ENCODE peak calls at places on chromosomes 7 and 10, in four cellular contexts. One of them, this sample, is unnamed.

GRCh38 chr7:77467453-77467852 is 51.3 kb upstream of the GSAP start:
- DNase-seq in IMR-90: no peak
- DNase-seq in mesendoderm: no peak
- DNase-seq in H1: no peak
- DNase-seq in this sample: no peak

GRCh38 chr10:101289541-101289940 is 60.3 kb upstream of the LBX1 start:
- DNase-seq in IMR-90: no peak
- DNase-seq in mesendoderm: no peak
- DNase-seq in H1: no peak
- DNase-seq in this sample: peak

GRCh38 chr10:119919823-119920222 is 27.3 kb downstream of the SEC23IP start:
- DNase-seq in H1: no peak
- DNase-seq in IMR-90: no peak
- DNase-seq in mesendoderm: no peak
- DNase-seq in this sample: no peak

GRCh38 chr10:69494626-69495558 is 43.6 kb downstream of the TSPAN15 start:
- DNase-seq in H1: no peak
- DNase-seq in IMR-90: no peak
- DNase-seq in mesendoderm: no peak
- DNase-seq in this sample: no peak

GRCh38 chr10:24331457-24331856 is 122.5 kb downstream of the KIAA1217 start:
- DNase-seq in mesendoderm: peak
- DNase-seq in H1: peak
- DNase-seq in IMR-90: peak
- DNase-seq in this sample: no peak

GRCh38 chr7:116786791-116787443 is 75.5 kb upstream of the CAPZA2 start:
- DNase-seq in H1: no peak
- DNase-seq in IMR-90: peak
- DNase-seq in mesendoderm: peak
- DNase-seq in this sample: no peak

GRCh38 chr10:131177431-131178327 is 133.8 kb downstream of the TCERG1L start:
- DNase-seq in IMR-90: no peak
- DNase-seq in mesendoderm: no peak
- DNase-seq in H1: peak
- DNase-seq in this sample: peak

GRCh38 chr10:45375716-45376231 is 1.8 kb downstream of the ALOX5 start:
- DNase-seq in mesendoderm: no peak
- DNase-seq in H1: no peak
- DNase-seq in IMR-90: no peak
- DNase-seq in this sample: no peak

GRCh38 chr10:70174058-70174741 is 3.9 kb upstream of the SAR1A start:
- DNase-seq in H1: no peak
- DNase-seq in mesendoderm: no peak
- DNase-seq in IMR-90: no peak
- DNase-seq in this sample: no peak

GRCh38 chr7:124022551-124022950 is 10.3 kb downstream of the TMEM229A start:
- DNase-seq in IMR-90: no peak
- DNase-seq in mesendoderm: no peak
- DNase-seq in H1: no peak
- DNase-seq in this sample: no peak

GRCh38 chr10:131849591-131850489 is 51.0 kb upstream of the PPP2R2D start:
- DNase-seq in IMR-90: no peak
- DNase-seq in mesendoderm: no peak
- DNase-seq in H1: no peak
- DNase-seq in this sample: peak

GRCh38 chr10:29295813-29296212 is 6.9 kb downstream of the LYZL1 start:
- DNase-seq in mesendoderm: no peak
- DNase-seq in H1: no peak
- DNase-seq in IMR-90: no peak
- DNase-seq in this sample: no peak

GRCh38 chr10:131396108-131397010 is 84.8 kb upstream of the TCERG1L start:
- DNase-seq in mesendoderm: peak
- DNase-seq in IMR-90: no peak
- DNase-seq in H1: no peak
- DNase-seq in this sample: no peak

GRCh38 chr7:131157530-131158243 is 170.0 kb upstream of the MKLN1 start:
- DNase-seq in IMR-90: peak
- DNase-seq in mesendoderm: no peak
- DNase-seq in H1: peak
- DNase-seq in this sample: no peak

GRCh38 chr10:98262571-98262970 is 5.4 kb downstream of the LOXL4 start:
- DNase-seq in mesendoderm: peak
- DNase-seq in H1: no peak
- DNase-seq in IMR-90: peak
- DNase-seq in this sample: peak

GRCh38 chr10:79146611-79147130 is 77.9 kb downstream of the ZMIZ1 start:
- DNase-seq in mesendoderm: no peak
- DNase-seq in IMR-90: peak
- DNase-seq in H1: no peak
- DNase-seq in this sample: no peak

GRCh38 chr10:9238041-9238440 is 1183.6 kb downstream of the GATA3 start:
- DNase-seq in H1: no peak
- DNase-seq in mesendoderm: no peak
- DNase-seq in IMR-90: no peak
- DNase-seq in this sample: no peak

GRCh38 chr7:29609162-29610030 is 45.8 kb downstream of the PRR15 start:
- DNase-seq in H1: peak
- DNase-seq in mesendoderm: peak
- DNase-seq in IMR-90: no peak
- DNase-seq in this sample: peak

GRCh38 chr7:74207586-74207985 is 2.2 kb upstream of the LAT2 start:
- DNase-seq in H1: no peak
- DNase-seq in mesendoderm: no peak
- DNase-seq in IMR-90: no peak
- DNase-seq in this sample: no peak

GRCh38 chr10:132311338-132311939 is 3.7 kb upstream of the STK32C start:
- DNase-seq in mesendoderm: peak
- DNase-seq in IMR-90: no peak
- DNase-seq in H1: no peak
- DNase-seq in this sample: peak

GRCh38 chr10:90644165-90644564 is 213.7 kb downstream of the HTR7 start:
- DNase-seq in H1: no peak
- DNase-seq in mesendoderm: no peak
- DNase-seq in IMR-90: no peak
- DNase-seq in this sample: no peak

GRCh38 chr10:77925410-77925794 is 1.2 kb downstream of the DLG5 start:
- DNase-seq in mesendoderm: peak
- DNase-seq in H1: no peak
- DNase-seq in IMR-90: peak
- DNase-seq in this sample: no peak

GRCh38 chr7:732094-732541 is 5.0 kb upstream of the PRKAR1B start:
- DNase-seq in H1: no peak
- DNase-seq in mesendoderm: no peak
- DNase-seq in IMR-90: no peak
- DNase-seq in this sample: peak

GRCh38 chr7:30163231-30163894 is 28.6 kb downstream of the MTURN start:
- DNase-seq in IMR-90: no peak
- DNase-seq in H1: no peak
- DNase-seq in mesendoderm: no peak
- DNase-seq in this sample: no peak

GRCh38 chr10:48614481-48615383 is 9.9 kb upstream of the ARHGAP22 start:
- DNase-seq in IMR-90: peak
- DNase-seq in mesendoderm: peak
- DNase-seq in H1: peak
- DNase-seq in this sample: no peak

GRCh38 chr10:89278034-89278535 is 23.8 kb upstream of the IFIT2 start:
- DNase-seq in H1: no peak
- DNase-seq in mesendoderm: peak
- DNase-seq in IMR-90: peak
- DNase-seq in this sample: no peak

GRCh38 chr10:132326925-132327324 is 5.1 kb upstream of the LRRC27 start:
- DNase-seq in mesendoderm: no peak
- DNase-seq in IMR-90: no peak
- DNase-seq in H1: no peak
- DNase-seq in this sample: no peak

DNA sequence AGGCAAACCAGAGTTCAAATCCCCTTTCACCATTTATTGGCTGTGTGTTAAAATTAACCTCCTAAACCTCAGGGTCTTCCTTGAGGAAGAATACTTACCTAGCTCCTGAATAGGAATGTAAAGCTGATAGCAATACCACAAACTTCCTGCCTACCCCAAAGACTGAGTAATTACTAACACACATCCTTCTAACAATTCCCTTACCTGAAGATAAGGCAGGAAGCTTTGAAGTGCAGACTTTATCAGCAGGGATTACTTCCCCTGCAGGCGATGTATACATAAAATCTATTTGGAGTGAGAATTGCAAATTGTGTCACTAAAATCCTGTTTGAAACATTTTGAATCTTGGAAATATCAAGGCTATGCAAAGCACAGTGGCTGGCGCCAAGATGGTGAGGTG is 21.2 kb downstream of the EVX1 start:
- DNase-seq in IMR-90: no peak
- DNase-seq in mesendoderm: peak
- DNase-seq in H1: no peak
- DNase-seq in this sample: no peak
- H3K56ac ChIP-seq in IMR-90: no peak
- H3K56ac ChIP-seq in mesendoderm: peak
- H3K56ac ChIP-seq in H1: no peak
- H3K56ac ChIP-seq in this sample: no peak

GRCh38 chr7:19290066-19290465 is 144.8 kb upstream of the FERD3L start:
- DNase-seq in mesendoderm: no peak
- DNase-seq in H1: no peak
- DNase-seq in IMR-90: no peak
- DNase-seq in this sample: no peak

GRCh38 chr7:19284136-19284535 is 138.9 kb upstream of the FERD3L start:
- DNase-seq in IMR-90: no peak
- DNase-seq in mesendoderm: no peak
- DNase-seq in H1: no peak
- DNase-seq in this sample: no peak

DNA sequence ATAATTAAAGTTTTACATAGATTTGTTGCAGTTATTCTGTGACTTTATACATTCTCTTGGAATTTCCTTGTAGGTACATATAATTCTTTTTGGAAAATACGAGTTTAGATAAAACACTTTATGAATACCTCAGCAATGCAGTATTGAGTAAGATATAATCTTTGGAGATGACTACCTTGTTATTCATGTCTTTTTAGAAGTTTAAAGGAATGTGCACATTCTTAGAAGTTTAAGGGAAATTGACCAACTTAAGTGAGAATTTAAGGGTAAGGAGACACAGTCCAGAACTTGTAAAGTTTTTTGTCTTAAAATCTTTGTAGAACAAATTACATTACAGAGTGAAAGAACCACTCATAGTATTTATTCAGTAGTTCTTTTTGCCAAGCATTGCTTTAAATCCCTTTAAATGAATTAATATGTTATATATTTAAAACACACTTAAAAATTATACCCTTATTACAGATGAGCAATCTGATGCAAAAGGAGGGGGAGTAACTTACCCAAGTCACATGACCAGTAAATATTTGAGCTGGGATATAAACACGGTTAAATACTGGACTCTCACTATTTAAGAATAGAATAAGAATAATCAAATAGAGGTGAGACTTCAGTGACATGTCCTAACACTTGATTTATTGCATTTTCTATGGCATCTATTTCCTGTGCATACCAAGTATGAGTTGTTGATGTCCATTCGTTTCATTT is 139.5 kb upstream of the FERD3L start:
- DNase-seq in IMR-90: peak
- DNase-seq in H1: no peak
- DNase-seq in mesendoderm: no peak
- DNase-seq in this sample: no peak
- H3K56ac ChIP-seq in IMR-90: no peak
- H3K56ac ChIP-seq in H1: no peak
- H3K56ac ChIP-seq in mesendoderm: no peak
- H3K56ac ChIP-seq in this sample: no peak

DNA sequence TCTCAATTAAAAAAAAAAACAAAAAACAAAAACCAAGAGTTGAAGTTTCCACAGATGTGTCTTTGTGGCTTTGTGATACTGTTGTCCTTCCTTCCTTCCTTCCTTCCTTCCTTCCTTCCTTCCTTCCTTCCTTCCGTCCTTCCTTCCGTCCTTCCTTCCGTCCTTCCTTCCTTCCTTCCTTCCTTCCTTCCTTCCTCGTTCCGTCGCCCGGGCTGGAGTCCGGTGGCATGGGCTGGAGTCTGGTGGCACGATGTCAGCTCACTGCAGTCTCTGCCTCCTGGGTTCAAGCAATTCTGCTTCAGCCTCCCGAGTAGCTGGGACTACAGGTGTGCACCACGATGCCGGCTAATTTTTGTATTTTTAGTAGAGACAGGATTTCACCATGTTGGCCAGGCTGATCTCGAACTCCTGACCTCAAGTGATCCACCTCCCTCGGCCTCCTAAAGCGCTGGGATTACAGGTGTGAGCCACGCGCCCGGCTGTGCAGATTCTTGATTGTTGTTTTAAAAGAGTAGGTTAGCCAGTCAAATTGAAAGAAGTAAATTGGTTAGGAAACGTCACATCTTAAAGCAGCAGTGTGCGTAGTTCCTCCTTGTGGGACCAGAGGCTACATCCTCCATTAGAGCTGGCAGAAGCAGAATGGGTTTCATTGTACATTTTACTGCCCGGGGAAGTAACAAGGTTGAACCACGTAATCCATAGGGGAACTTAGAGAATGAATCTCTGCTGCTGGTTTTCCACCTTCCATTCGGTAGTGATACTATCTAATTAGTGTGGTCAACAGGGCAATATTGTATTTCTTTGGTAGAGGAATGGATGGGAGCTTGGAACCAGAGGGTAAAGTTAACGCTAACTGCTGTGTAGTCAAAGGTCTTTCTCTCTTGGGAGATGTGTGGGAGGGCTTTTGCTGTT is 20.6 kb downstream of the DNAJB6 start:
- DNase-seq in IMR-90: no peak
- DNase-seq in H1: no peak
- DNase-seq in mesendoderm: no peak
- DNase-seq in this sample: no peak
- H3K56ac ChIP-seq in IMR-90: no peak
- H3K56ac ChIP-seq in H1: no peak
- H3K56ac ChIP-seq in mesendoderm: no peak
- H3K56ac ChIP-seq in this sample: no peak

GRCh38 chr10:73368238-73368637 is 9.6 kb upstream of the CFAP70 start:
- DNase-seq in H1: no peak
- DNase-seq in IMR-90: no peak
- DNase-seq in mesendoderm: no peak
- DNase-seq in this sample: no peak

GRCh38 chr10:73364964-73365363 is 6.3 kb upstream of the CFAP70 start:
- DNase-seq in mesendoderm: no peak
- DNase-seq in H1: no peak
- DNase-seq in IMR-90: no peak
- DNase-seq in this sample: no peak

GRCh38 chr10:73366381-73367298 is 8.0 kb upstream of the CFAP70 start:
- DNase-seq in H1: no peak
- DNase-seq in mesendoderm: peak
- DNase-seq in IMR-90: no peak
- DNase-seq in this sample: no peak
- H3K56ac ChIP-seq in H1: no peak
- H3K56ac ChIP-seq in mesendoderm: no peak
- H3K56ac ChIP-seq in IMR-90: no peak
- H3K56ac ChIP-seq in this sample: no peak

GRCh38 chr7:63070696-63071095 is 928.0 kb upstream of the ZNF722 start:
- DNase-seq in mesendoderm: no peak
- DNase-seq in H1: no peak
- DNase-seq in IMR-90: no peak
- DNase-seq in this sample: no peak

GRCh38 chr7:63071396-63071795 is 927.3 kb upstream of the ZNF722 start:
- DNase-seq in H1: no peak
- DNase-seq in IMR-90: no peak
- DNase-seq in mesendoderm: no peak
- DNase-seq in this sample: no peak

GRCh38 chr7:63067897-63068585 is 930.6 kb upstream of the ZNF722 start:
- DNase-seq in mesendoderm: no peak
- DNase-seq in H1: no peak
- DNase-seq in IMR-90: no peak
- DNase-seq in this sample: no peak

GRCh38 chr7:63065684-63066083 is 933.0 kb upstream of the ZNF722 start:
- DNase-seq in mesendoderm: no peak
- DNase-seq in H1: no peak
- DNase-seq in IMR-90: no peak
- DNase-seq in this sample: peak
- H3K56ac ChIP-seq in mesendoderm: no peak
- H3K56ac ChIP-seq in H1: no peak
- H3K56ac ChIP-seq in IMR-90: no peak
- H3K56ac ChIP-seq in this sample: no peak